ENCODE peak calls at places on chromosomes 7 and 10, in five cellular contexts. Y is bronchial epithelial cell; Z is activated T-cell treated with anti-CD3 and anti-CD28 coated beads, Interleukin-2, amount 50 U/mL, for 4 hours; C is H7; J is SIG-M5. M is an unnamed sample.

GRCh38 chr7:69800495-69800894 is 202.2 kb downstream of the AUTS2 start:
- DNase-seq in C (no peak), Y (no peak), Z (no peak), J (no peak), M (no peak)

GRCh38 chr10:78180306-78180705 is 146.6 kb downstream of the RPS24 start:
- DNase-seq in Y (no peak), C (no peak), Z (no peak), J (no peak), M (peak)

GRCh38 chr7:70669859-70670258 is 462.1 kb upstream of the GALNT17 start:
- DNase-seq in J (no peak), Z (no peak), Y (no peak), C (no peak), M (no peak)

GRCh38 chr7:96303105-96303685 is 18.7 kb downstream of the SLC25A13 start:
- DNase-seq in Y (peak), Z (no peak), C (no peak), J (no peak), M (no peak)

GRCh38 chr10:46525824-46526681 is 30.4 kb downstream of the GPRIN2 start:
- DNase-seq in Z (no peak), C (no peak), Y (no peak), J (no peak), M (no peak)

GRCh38 chr7:44212581-44213184 is 11.9 kb downstream of the YKT6 start:
- DNase-seq in C (no peak), J (no peak), Y (no peak), Z (no peak), M (peak)

GRCh38 chr10:78292987-78293865 is 259.6 kb downstream of the RPS24 start:
- DNase-seq in C (peak), Y (no peak), Z (no peak), J (no peak), M (no peak)

GRCh38 chr10:70493660-70494234 is 15.2 kb downstream of the PALD1 start:
- DNase-seq in J (no peak), Y (no peak), C (peak), Z (no peak), M (peak)

GRCh38 chr10:34351161-34351560 is 463.9 kb downstream of the PARD3 start:
- DNase-seq in C (no peak), J (no peak), Y (no peak), Z (no peak), M (no peak)

GRCh38 chr7:49187543-49188268 is 263.4 kb downstream of the CDC14C start:
- DNase-seq in C (no peak), Z (no peak), J (no peak), Y (peak), M (no peak)

GRCh38 chr7:70830060-70830395 is 301.9 kb upstream of the GALNT17 start:
- DNase-seq in J (no peak), Z (no peak), Y (no peak), C (no peak), M (no peak)

GRCh38 chr7:33534830-33535229 is 370.5 kb upstream of the BMPER start:
- DNase-seq in Y (no peak), J (no peak), C (peak), Z (no peak), M (no peak)

GRCh38 chr10:20955355-20955893 is 58.3 kb upstream of the NEBL start:
- DNase-seq in Z (no peak), Y (no peak), J (no peak), C (no peak), M (no peak)

GRCh38 chr7:93890041-93890463 is 501 bp downstream of the TFPI2 start:
- DNase-seq in J (no peak), Y (peak), Z (no peak), C (peak), M (no peak)

GRCh38 chr10:118667732-118668131 is 72.3 kb upstream of the PRLHR start:
- DNase-seq in C (no peak), J (no peak), Z (no peak), Y (no peak), M (no peak)

GRCh38 chr10:58742141-58742540 is 229.5 kb downstream of the BICC1 start:
- DNase-seq in J (no peak), Z (no peak), C (no peak), Y (no peak), M (no peak)

GRCh38 chr10:132987671-132988571 is 45.6 kb upstream of the CFAP46 start:
- DNase-seq in C (no peak), Z (no peak), J (no peak), Y (no peak), M (no peak)

GRCh38 chr10:100917071-100917470 is 4.3 kb downstream of the SLF2 start:
- DNase-seq in C (no peak), Z (no peak), Y (no peak), J (no peak), M (no peak)

GRCh38 chr10:110576220-110576619 is 8.7 kb downstream of the SMC3 start:
- DNase-seq in C (no peak), Y (peak), Z (no peak), J (no peak), M (no peak)

GRCh38 chr7:77913977-77914607 is 115.5 kb downstream of the PHTF2 start:
- DNase-seq in Y (peak), C (no peak), J (no peak), Z (no peak), M (no peak)

M was measured in natural killer cell treated with Interleukin-12 subunit alpha and Interleukin-12 subunit beta and Interleukin-15 and Interleukin-18, amount 100 ng/mL, for 72 hours.